ENCODE peak calls at places on chromosomes 11 and 22, in four cellular contexts. D, H, R and F are unnamed samples. For H3K36me3, the result is how much of the 10 kb centered on the place peaks cover.

GRCh38 chr22:19657252-19658056 is 56.8 kb upstream of the SEPTIN5 start:
- DNase-seq in D (no peak), H (no peak), R (no peak), F (no peak)

GRCh38 chr11:94107363-94107762 is 21.3 kb upstream of the PANX1 start:
- DNase-seq in D (no peak), H (no peak), R (no peak), F (no peak)

GRCh38 chr11:36627471-36627870 is 29.4 kb upstream of the RAG2 start:
- DNase-seq in D (no peak), H (no peak), R (no peak), F (no peak)

GRCh38 chr11:102712140-102712539 is 6.6 kb upstream of the MMP27 start:
- DNase-seq in D (no peak), H (no peak), R (no peak), F (no peak)

GRCh38 chr11:13289081-13289480 is 11.5 kb downstream of the BMAL1 start:
- DNase-seq in D (no peak), H (no peak), R (no peak), F (no peak)

GRCh38 chr22:43296279-43296902 is 46.8 kb downstream of the SCUBE1 start:
- DNase-seq in D (no peak), H (no peak), R (no peak), F (no peak)

GRCh38 chr22:35684270-35684700 is 33.4 kb upstream of the APOL5 start:
- DNase-seq in D (no peak), H (no peak), R (no peak), F (no peak)

GRCh38 chr11:129061466-129062194 is 119.0 kb upstream of the TP53AIP1 start:
- DNase-seq in D (no peak), H (no peak), R (peak), F (no peak)

GRCh38 chr11:134535029-134536025 is 123.3 kb upstream of the B3GAT1 start:
- DNase-seq in D (no peak), H (no peak), R (no peak), F (no peak)

GRCh38 chr11:29627541-29627940 is 389.3 kb downstream of the KCNA4 start:
- DNase-seq in D (no peak), H (no peak), R (no peak), F (no peak)

GRCh38 chr22:38177926-38178604 is 3.6 kb downstream of the PLA2G6 start:
- DNase-seq in D (no peak), H (no peak), R (peak), F (no peak)

GRCh38 chr11:57775474-57775873 is 13.9 kb downstream of the CTNND1 start:
- DNase-seq in D (no peak), H (no peak), R (no peak), F (no peak)

GRCh38 chr11:35794850-35795249 is 132.3 kb downstream of the TRIM44 start:
- DNase-seq in D (no peak), H (no peak), R (peak), F (no peak)

GRCh38 chr11:57773026-57773598 is 11.5 kb downstream of the CTNND1 start:
- DNase-seq in D (no peak), H (no peak), R (peak), F (no peak)

GRCh38 chr22:49207008-49207775 is 620.5 kb downstream of the BRD1 start:
- DNase-seq in D (peak), H (no peak), R (no peak), F (no peak)

GRCh38 chr11:61004037-61004641 is 32.7 kb downstream of the CD6 start:
- DNase-seq in D (no peak), H (no peak), R (no peak), F (no peak)

GRCh38 chr22:38267086-38267485 is 5.7 kb downstream of the TMEM184B start:
- DNase-seq in D (no peak), H (no peak), R (no peak), F (no peak)

GRCh38 chr11:34492806-34493414 is 20.7 kb downstream of the ELF5 start:
- DNase-seq in D (no peak), H (no peak), R (peak), F (no peak)

GRCh38 chr11:121035823-121036222 is 11.9 kb downstream of the TBCEL start:
- DNase-seq in D (no peak), H (no peak), R (no peak), F (no peak)

DNA sequence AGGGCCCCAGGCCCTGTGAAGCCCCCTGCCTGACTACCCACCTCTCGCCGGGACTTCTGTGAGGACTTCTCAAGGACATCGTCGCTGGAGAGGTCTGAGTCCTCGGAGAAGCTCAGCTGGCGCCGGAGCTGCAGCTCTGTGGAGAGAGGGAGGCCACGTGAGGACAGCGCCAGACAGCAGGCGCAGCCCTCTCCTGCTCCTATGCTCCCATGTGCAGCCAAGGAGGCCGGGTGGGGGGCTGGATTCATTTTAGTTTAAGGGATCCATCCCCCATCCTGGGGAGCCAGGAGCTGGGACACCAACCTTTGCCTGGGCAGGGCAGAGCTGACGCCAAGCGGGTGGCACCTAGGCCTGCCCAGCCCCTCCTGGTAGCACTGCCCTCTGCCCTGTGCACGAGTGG is 42.4 kb upstream of the BID start:
- DNase-seq in D (no peak), H (no peak), R (no peak), F (no peak)
- H3K36me3 ChIP-seq in D (half or more), H (half or more), R (under half), F (under half)

DNA sequence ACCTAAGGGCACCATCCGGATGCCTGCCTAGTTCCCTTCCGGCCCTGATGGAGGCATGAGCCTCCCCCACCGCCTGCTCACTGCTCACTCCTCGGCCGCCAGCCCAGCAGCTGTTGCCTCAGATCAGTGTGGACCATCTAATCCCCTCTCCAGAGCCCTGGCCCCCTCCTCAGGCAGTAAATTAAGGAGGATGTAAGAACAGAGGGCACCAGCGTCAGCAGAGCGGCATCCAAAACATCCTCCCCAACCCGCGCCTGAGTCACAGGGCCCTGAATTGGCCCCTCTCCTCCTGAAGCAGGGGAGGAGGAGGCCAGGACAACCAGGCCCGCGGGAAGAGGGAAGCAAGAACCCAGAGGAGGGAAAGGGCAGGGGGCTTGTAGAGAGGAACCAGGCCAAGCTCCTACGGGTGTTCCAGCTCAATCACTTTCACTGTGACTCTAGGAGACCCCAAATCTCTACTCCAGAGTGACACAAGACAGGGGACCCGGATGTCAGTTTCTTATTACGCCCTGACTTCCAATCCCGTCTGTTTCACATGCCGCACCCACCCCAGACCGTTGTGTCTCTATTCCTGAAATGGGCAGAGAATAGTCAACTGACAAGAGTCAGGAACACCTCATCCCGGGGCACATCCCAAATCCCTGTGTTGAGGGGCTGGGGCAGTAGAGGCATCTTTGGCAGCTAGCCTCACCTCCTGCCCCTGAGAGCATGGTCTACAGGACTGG is 31.3 kb upstream of the MYOD1 start:
- DNase-seq in D (no peak), H (no peak), R (no peak), F (no peak)
- H3K27ac ChIP-seq in D (no peak), H (no peak), R (no peak), F (no peak)

DNA sequence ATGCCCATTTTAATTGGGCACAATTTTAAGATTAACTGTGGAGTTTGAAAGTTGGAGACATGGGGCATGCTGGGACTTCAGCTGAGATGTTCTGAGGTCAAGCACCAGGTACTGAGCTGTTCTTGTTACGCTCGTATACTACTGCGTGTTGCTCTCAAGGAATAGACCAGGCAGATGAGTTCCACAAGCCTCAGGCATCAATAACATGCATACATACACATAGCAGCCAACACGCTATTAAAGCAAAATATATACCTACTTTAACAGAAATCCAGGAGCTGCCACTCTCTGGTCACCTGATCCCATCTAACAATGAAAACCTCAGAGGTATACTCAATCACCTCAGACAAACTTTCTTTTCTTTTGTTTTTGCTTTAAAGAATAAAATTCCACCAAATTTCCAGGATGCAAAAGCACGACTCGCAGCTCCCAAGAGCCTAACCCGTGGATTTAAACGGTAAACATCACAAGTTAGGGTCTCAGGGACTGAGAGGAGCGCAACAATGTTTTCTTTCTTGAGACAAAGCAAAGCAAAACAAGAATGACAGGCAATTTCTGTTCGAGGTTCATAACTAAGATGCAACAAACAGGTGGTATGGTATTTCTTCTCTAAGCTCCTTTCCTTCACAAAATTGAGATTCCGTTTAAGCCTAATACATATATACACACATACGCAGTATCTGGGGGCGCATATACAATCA is 16.5 kb downstream of the BLID start:
- DNase-seq in D (no peak), H (no peak), R (no peak), F (no peak)
- H3K36me3 ChIP-seq in D (under half), H (under half), R (under half), F (under half)

GRCh38 chr22:32764330-32765116 is 37.0 kb upstream of the TIMP3 start:
- DNase-seq in D (peak), H (no peak), R (peak), F (no peak)
- H3K27ac ChIP-seq in D (peak), H (peak), R (peak), F (peak)